ENCODE peak calls at places on chromosome 3, in eight cellular contexts. One of them, this sample, is unnamed.

GRCh38 chr3:33063651-33064051 is 33.3 kb downstream of the GLB1 start:
- DNase-seq in adrenal gland: no peak
- DNase-seq in heart left ventricle: no peak
- DNase-seq in NCI-H1694 treated with DMSO at 0.1 percent for 48 hours: no peak
- DNase-seq in stimulated activated CD4-positive, alpha-beta T cell treated with anti-CD3 and anti-CD28 coated beads, Interleukin-4, amount 100 ng/mL, for 1 hour: peak
- DNase-seq in HTR-8/SVneo: no peak
- DNase-seq in NCI-H1417: no peak
- DNase-seq in sigmoid colon: no peak
- DNase-seq in this sample: no peak

GRCh38 chr3:29463306-29463705 is 182.4 kb downstream of the RBMS3 start:
- DNase-seq in adrenal gland: no peak
- DNase-seq in heart left ventricle: no peak
- DNase-seq in NCI-H1694 treated with DMSO at 0.1 percent for 48 hours: no peak
- DNase-seq in stimulated activated CD4-positive, alpha-beta T cell treated with anti-CD3 and anti-CD28 coated beads, Interleukin-4, amount 100 ng/mL, for 1 hour: no peak
- DNase-seq in HTR-8/SVneo: no peak
- DNase-seq in NCI-H1417: no peak
- DNase-seq in sigmoid colon: no peak
- DNase-seq in this sample: no peak

GRCh38 chr3:76063019-76063418 is 277.7 kb upstream of the ZNF717 start:
- DNase-seq in adrenal gland: no peak
- DNase-seq in heart left ventricle: no peak
- DNase-seq in NCI-H1694 treated with DMSO at 0.1 percent for 48 hours: no peak
- DNase-seq in stimulated activated CD4-positive, alpha-beta T cell treated with anti-CD3 and anti-CD28 coated beads, Interleukin-4, amount 100 ng/mL, for 1 hour: no peak
- DNase-seq in HTR-8/SVneo: peak
- DNase-seq in NCI-H1417: no peak
- DNase-seq in sigmoid colon: no peak
- DNase-seq in this sample: no peak

GRCh38 chr3:151926956-151927355 is 53.5 kb downstream of the SUCNR1 start:
- DNase-seq in adrenal gland: no peak
- DNase-seq in heart left ventricle: no peak
- DNase-seq in NCI-H1694 treated with DMSO at 0.1 percent for 48 hours: peak
- DNase-seq in stimulated activated CD4-positive, alpha-beta T cell treated with anti-CD3 and anti-CD28 coated beads, Interleukin-4, amount 100 ng/mL, for 1 hour: no peak
- DNase-seq in HTR-8/SVneo: no peak
- DNase-seq in NCI-H1417: no peak
- DNase-seq in sigmoid colon: no peak
- DNase-seq in this sample: no peak

GRCh38 chr3:112811150-112811884 is 35.3 kb downstream of the CD200R1L start:
- DNase-seq in adrenal gland: peak
- DNase-seq in heart left ventricle: peak
- DNase-seq in NCI-H1694 treated with DMSO at 0.1 percent for 48 hours: no peak
- DNase-seq in stimulated activated CD4-positive, alpha-beta T cell treated with anti-CD3 and anti-CD28 coated beads, Interleukin-4, amount 100 ng/mL, for 1 hour: no peak
- DNase-seq in HTR-8/SVneo: peak
- DNase-seq in NCI-H1417: no peak
- DNase-seq in sigmoid colon: peak
- DNase-seq in this sample: no peak

GRCh38 chr3:106577241-106577640 is 708.4 kb upstream of the CBLB start:
- DNase-seq in adrenal gland: no peak
- DNase-seq in heart left ventricle: no peak
- DNase-seq in NCI-H1694 treated with DMSO at 0.1 percent for 48 hours: no peak
- DNase-seq in stimulated activated CD4-positive, alpha-beta T cell treated with anti-CD3 and anti-CD28 coated beads, Interleukin-4, amount 100 ng/mL, for 1 hour: no peak
- DNase-seq in HTR-8/SVneo: no peak
- DNase-seq in NCI-H1417: no peak
- DNase-seq in sigmoid colon: no peak
- DNase-seq in this sample: no peak

GRCh38 chr3:101936419-101937331 is 87.4 kb downstream of the NFKBIZ start:
- DNase-seq in adrenal gland: no peak
- DNase-seq in heart left ventricle: no peak
- DNase-seq in NCI-H1694 treated with DMSO at 0.1 percent for 48 hours: no peak
- DNase-seq in stimulated activated CD4-positive, alpha-beta T cell treated with anti-CD3 and anti-CD28 coated beads, Interleukin-4, amount 100 ng/mL, for 1 hour: no peak
- DNase-seq in HTR-8/SVneo: peak
- DNase-seq in NCI-H1417: no peak
- DNase-seq in sigmoid colon: no peak
- DNase-seq in this sample: peak

GRCh38 chr3:58965870-58966269 is 84.0 kb downstream of the CFAP20DC start:
- DNase-seq in adrenal gland: no peak
- DNase-seq in heart left ventricle: no peak
- DNase-seq in NCI-H1694 treated with DMSO at 0.1 percent for 48 hours: no peak
- DNase-seq in stimulated activated CD4-positive, alpha-beta T cell treated with anti-CD3 and anti-CD28 coated beads, Interleukin-4, amount 100 ng/mL, for 1 hour: no peak
- DNase-seq in HTR-8/SVneo: no peak
- DNase-seq in NCI-H1417: no peak
- DNase-seq in sigmoid colon: no peak
- DNase-seq in this sample: no peak

GRCh38 chr3:186213946-186214345 is 105.1 kb upstream of the ETV5 start:
- DNase-seq in adrenal gland: no peak
- DNase-seq in heart left ventricle: no peak
- DNase-seq in NCI-H1694 treated with DMSO at 0.1 percent for 48 hours: no peak
- DNase-seq in stimulated activated CD4-positive, alpha-beta T cell treated with anti-CD3 and anti-CD28 coated beads, Interleukin-4, amount 100 ng/mL, for 1 hour: no peak
- DNase-seq in HTR-8/SVneo: no peak
- DNase-seq in NCI-H1417: no peak
- DNase-seq in sigmoid colon: no peak
- DNase-seq in this sample: no peak

GRCh38 chr3:195718477-195718984 is 2.2 kb upstream of the MUC20 start:
- DNase-seq in adrenal gland: no peak
- DNase-seq in heart left ventricle: no peak
- DNase-seq in NCI-H1694 treated with DMSO at 0.1 percent for 48 hours: no peak
- DNase-seq in stimulated activated CD4-positive, alpha-beta T cell treated with anti-CD3 and anti-CD28 coated beads, Interleukin-4, amount 100 ng/mL, for 1 hour: no peak
- DNase-seq in HTR-8/SVneo: no peak
- DNase-seq in NCI-H1417: no peak
- DNase-seq in sigmoid colon: no peak
- DNase-seq in this sample: no peak

GRCh38 chr3:153670577-153670976 is 450.6 kb upstream of the ARHGEF26 start:
- DNase-seq in adrenal gland: no peak
- DNase-seq in heart left ventricle: no peak
- DNase-seq in NCI-H1694 treated with DMSO at 0.1 percent for 48 hours: no peak
- DNase-seq in stimulated activated CD4-positive, alpha-beta T cell treated with anti-CD3 and anti-CD28 coated beads, Interleukin-4, amount 100 ng/mL, for 1 hour: no peak
- DNase-seq in HTR-8/SVneo: no peak
- DNase-seq in NCI-H1417: no peak
- DNase-seq in sigmoid colon: no peak
- DNase-seq in this sample: no peak

GRCh38 chr3:99945328-99945995 is 127.8 kb downstream of the CMSS1 start:
- DNase-seq in adrenal gland: no peak
- DNase-seq in heart left ventricle: peak
- DNase-seq in NCI-H1694 treated with DMSO at 0.1 percent for 48 hours: no peak
- DNase-seq in stimulated activated CD4-positive, alpha-beta T cell treated with anti-CD3 and anti-CD28 coated beads, Interleukin-4, amount 100 ng/mL, for 1 hour: no peak
- DNase-seq in HTR-8/SVneo: no peak
- DNase-seq in NCI-H1417: no peak
- DNase-seq in sigmoid colon: no peak
- DNase-seq in this sample: no peak

GRCh38 chr3:43344520-43344919 is 58.2 kb downstream of the SNRK start:
- DNase-seq in adrenal gland: no peak
- DNase-seq in heart left ventricle: no peak
- DNase-seq in NCI-H1694 treated with DMSO at 0.1 percent for 48 hours: no peak
- DNase-seq in stimulated activated CD4-positive, alpha-beta T cell treated with anti-CD3 and anti-CD28 coated beads, Interleukin-4, amount 100 ng/mL, for 1 hour: no peak
- DNase-seq in HTR-8/SVneo: no peak
- DNase-seq in NCI-H1417: no peak
- DNase-seq in sigmoid colon: no peak
- DNase-seq in this sample: no peak

GRCh38 chr3:114178770-114179368 is at the start of gene DRD3:
- DNase-seq in adrenal gland: peak
- DNase-seq in heart left ventricle: no peak
- DNase-seq in NCI-H1694 treated with DMSO at 0.1 percent for 48 hours: no peak
- DNase-seq in stimulated activated CD4-positive, alpha-beta T cell treated with anti-CD3 and anti-CD28 coated beads, Interleukin-4, amount 100 ng/mL, for 1 hour: no peak
- DNase-seq in HTR-8/SVneo: no peak
- DNase-seq in NCI-H1417: no peak
- DNase-seq in sigmoid colon: no peak
- DNase-seq in this sample: no peak

GRCh38 chr3:118960876-118961275 is 73.8 kb downstream of the IGSF11 start:
- DNase-seq in adrenal gland: no peak
- DNase-seq in heart left ventricle: no peak
- DNase-seq in NCI-H1694 treated with DMSO at 0.1 percent for 48 hours: no peak
- DNase-seq in stimulated activated CD4-positive, alpha-beta T cell treated with anti-CD3 and anti-CD28 coated beads, Interleukin-4, amount 100 ng/mL, for 1 hour: no peak
- DNase-seq in HTR-8/SVneo: no peak
- DNase-seq in NCI-H1417: no peak
- DNase-seq in sigmoid colon: no peak
- DNase-seq in this sample: no peak

GRCh38 chr3:3200632-3201212 is 21.2 kb upstream of the CRBN start:
- DNase-seq in adrenal gland: peak
- DNase-seq in heart left ventricle: no peak
- DNase-seq in NCI-H1694 treated with DMSO at 0.1 percent for 48 hours: no peak
- DNase-seq in stimulated activated CD4-positive, alpha-beta T cell treated with anti-CD3 and anti-CD28 coated beads, Interleukin-4, amount 100 ng/mL, for 1 hour: no peak
- DNase-seq in HTR-8/SVneo: peak
- DNase-seq in NCI-H1417: peak
- DNase-seq in sigmoid colon: no peak
- DNase-seq in this sample: no peak

GRCh38 chr3:29346828-29347227 is 66.0 kb downstream of the RBMS3 start:
- DNase-seq in adrenal gland: no peak
- DNase-seq in heart left ventricle: no peak
- DNase-seq in NCI-H1694 treated with DMSO at 0.1 percent for 48 hours: no peak
- DNase-seq in stimulated activated CD4-positive, alpha-beta T cell treated with anti-CD3 and anti-CD28 coated beads, Interleukin-4, amount 100 ng/mL, for 1 hour: no peak
- DNase-seq in HTR-8/SVneo: peak
- DNase-seq in NCI-H1417: no peak
- DNase-seq in sigmoid colon: no peak
- DNase-seq in this sample: no peak

GRCh38 chr3:126157083-126157768 is 23.2 kb downstream of the ALDH1L1 start:
- DNase-seq in adrenal gland: no peak
- DNase-seq in heart left ventricle: no peak
- DNase-seq in NCI-H1694 treated with DMSO at 0.1 percent for 48 hours: no peak
- DNase-seq in stimulated activated CD4-positive, alpha-beta T cell treated with anti-CD3 and anti-CD28 coated beads, Interleukin-4, amount 100 ng/mL, for 1 hour: no peak
- DNase-seq in HTR-8/SVneo: no peak
- DNase-seq in NCI-H1417: no peak
- DNase-seq in sigmoid colon: no peak
- DNase-seq in this sample: no peak

GRCh38 chr3:104952587-104952986 is 414.1 kb upstream of the ALCAM start:
- DNase-seq in adrenal gland: no peak
- DNase-seq in heart left ventricle: no peak
- DNase-seq in NCI-H1694 treated with DMSO at 0.1 percent for 48 hours: no peak
- DNase-seq in stimulated activated CD4-positive, alpha-beta T cell treated with anti-CD3 and anti-CD28 coated beads, Interleukin-4, amount 100 ng/mL, for 1 hour: no peak
- DNase-seq in HTR-8/SVneo: no peak
- DNase-seq in NCI-H1417: no peak
- DNase-seq in sigmoid colon: no peak
- DNase-seq in this sample: no peak

GRCh38 chr3:107973152-107973551 is 117.7 kb downstream of the CD47 start:
- DNase-seq in adrenal gland: no peak
- DNase-seq in heart left ventricle: no peak
- DNase-seq in NCI-H1694 treated with DMSO at 0.1 percent for 48 hours: no peak
- DNase-seq in stimulated activated CD4-positive, alpha-beta T cell treated with anti-CD3 and anti-CD28 coated beads, Interleukin-4, amount 100 ng/mL, for 1 hour: no peak
- DNase-seq in HTR-8/SVneo: no peak
- DNase-seq in NCI-H1417: no peak
- DNase-seq in sigmoid colon: no peak
- DNase-seq in this sample: no peak

GRCh38 chr3:142211034-142211433 is 14.4 kb downstream of the GK5 start:
- DNase-seq in adrenal gland: no peak
- DNase-seq in heart left ventricle: no peak
- DNase-seq in NCI-H1694 treated with DMSO at 0.1 percent for 48 hours: peak
- DNase-seq in stimulated activated CD4-positive, alpha-beta T cell treated with anti-CD3 and anti-CD28 coated beads, Interleukin-4, amount 100 ng/mL, for 1 hour: no peak
- DNase-seq in HTR-8/SVneo: no peak
- DNase-seq in NCI-H1417: no peak
- DNase-seq in sigmoid colon: no peak
- DNase-seq in this sample: no peak

GRCh38 chr3:63400259-63400860 is 122.3 kb downstream of the SYNPR start:
- DNase-seq in adrenal gland: peak
- DNase-seq in heart left ventricle: no peak
- DNase-seq in NCI-H1694 treated with DMSO at 0.1 percent for 48 hours: no peak
- DNase-seq in stimulated activated CD4-positive, alpha-beta T cell treated with anti-CD3 and anti-CD28 coated beads, Interleukin-4, amount 100 ng/mL, for 1 hour: no peak
- DNase-seq in HTR-8/SVneo: no peak
- DNase-seq in NCI-H1417: no peak
- DNase-seq in sigmoid colon: no peak
- DNase-seq in this sample: no peak